ENCODE peak calls at places on chromosomes 2 and 18, in eight cellular contexts. W is stimulated activated CD4-positive, alpha-beta T cell treated with anti-CD3 and anti-CD28 coated beads, Interleukin-12 subunit alpha, Interleukin-12 subunit beta, amount 100 ng/mL, for 24 hours; S is MM.1S; X is T-helper 2 cell; P is neural progenitor cell; L is RWPE1; G is esophagus squamous epithelium; M is iPS-NIHi11. D is an unnamed sample.

GRCh38 chr2:70947556-70948184 is 12.0 kb downstream of the ATP6V1B1 start:
- DNase-seq in S (no peak), P (no peak), L (no peak), X (no peak), M (no peak), W (no peak), G (no peak), D (no peak)

GRCh38 chr2:45452866-45453265 is 158.2 kb downstream of the SRBD1 start:
- DNase-seq in M (no peak), P (no peak), S (no peak), X (no peak), L (no peak), G (no peak), W (no peak), D (no peak)

GRCh38 chr2:241036397-241036963 is 38.1 kb downstream of the SNED1 start:
- DNase-seq in P (peak), L (peak), G (no peak), M (peak), X (peak), S (peak), W (peak), D (peak)

GRCh38 chr18:22556271-22556990 is 138.7 kb upstream of the CTAGE1 start:
- DNase-seq in W (no peak), G (no peak), M (no peak), P (no peak), L (no peak), X (no peak), S (no peak), D (no peak)

GRCh38 chr2:177763532-177764265 is 308.9 kb downstream of the PDE11A start:
- DNase-seq in P (peak), W (peak), X (peak), M (peak), S (peak), G (peak), L (peak), D (peak)

GRCh38 chr2:193584522-193584938 is 1389.8 kb upstream of the TMEFF2 start:
- DNase-seq in P (peak), X (no peak), W (no peak), S (peak), M (peak), L (no peak), G (no peak), D (no peak)

GRCh38 chr2:134401081-134401497 is 147.2 kb downstream of the MGAT5 start:
- DNase-seq in M (no peak), S (no peak), X (no peak), P (no peak), G (no peak), L (no peak), W (no peak), D (no peak)

GRCh38 chr18:72830109-72830508 is 37.7 kb downstream of the NETO1 start:
- DNase-seq in G (no peak), M (peak), W (no peak), X (no peak), L (no peak), S (peak), P (peak), D (peak)

GRCh38 chr2:144132357-144132756 is 387.6 kb downstream of the ZEB2 start:
- DNase-seq in P (no peak), S (no peak), X (no peak), G (no peak), W (no peak), M (no peak), L (peak), D (no peak)

GRCh38 chr2:134142903-134143302 is 111.0 kb upstream of the MGAT5 start:
- DNase-seq in W (no peak), M (no peak), G (no peak), X (no peak), P (no peak), L (peak), S (no peak), D (no peak)

GRCh38 chr2:207676827-207677354 is 34.5 kb upstream of the CCNYL1 start:
- DNase-seq in M (no peak), L (peak), X (no peak), G (no peak), W (no peak), P (no peak), S (no peak), D (no peak)

GRCh38 chr18:59881728-59882685 is 17.8 kb upstream of the PMAIP1 start:
- DNase-seq in X (no peak), S (no peak), L (no peak), P (no peak), M (no peak), G (no peak), W (no peak), D (no peak)

GRCh38 chr2:63525905-63526304 is 62.4 kb downstream of the WDPCP start:
- DNase-seq in X (no peak), P (no peak), M (no peak), W (no peak), S (no peak), G (no peak), L (no peak), D (no peak)

GRCh38 chr2:227267406-227268115 is 57.5 kb upstream of the MFF start:
- DNase-seq in M (no peak), W (no peak), X (no peak), G (no peak), L (no peak), P (no peak), S (no peak), D (no peak)